ENCODE peak calls at places on chromosomes 1 and 21, in seven cellular contexts. One of them, this sample, is unnamed.

GRCh38 chr1:185017966-185018365 is 27.4 kb upstream of the RNF2 start:
- DNase-seq in H54: no peak
- DNase-seq in ovary: no peak
- DNase-seq in IMR-90: no peak
- DNase-seq in heart left ventricle: no peak
- DNase-seq in K562: no peak
- DNase-seq in breast epithelium: no peak
- DNase-seq in this sample: no peak

GRCh38 chr1:240004086-240004749 is 87.5 kb upstream of the FMN2 start:
- DNase-seq in breast epithelium: no peak
- DNase-seq in heart left ventricle: no peak
- DNase-seq in K562: peak
- DNase-seq in IMR-90: peak
- DNase-seq in H54: peak
- DNase-seq in ovary: no peak
- DNase-seq in this sample: peak

GRCh38 chr1:50542362-50542761 is 119.1 kb upstream of the DMRTA2 start:
- DNase-seq in H54: no peak
- DNase-seq in IMR-90: no peak
- DNase-seq in K562: no peak
- DNase-seq in ovary: no peak
- DNase-seq in breast epithelium: no peak
- DNase-seq in heart left ventricle: no peak
- DNase-seq in this sample: no peak

GRCh38 chr21:35933466-35933865 is 126.9 kb downstream of the SETD4 start:
- DNase-seq in breast epithelium: no peak
- DNase-seq in K562: no peak
- DNase-seq in heart left ventricle: no peak
- DNase-seq in ovary: peak
- DNase-seq in IMR-90: peak
- DNase-seq in H54: peak
- DNase-seq in this sample: no peak

GRCh38 chr1:59025898-59026426 is 242.1 kb upstream of the JUN start:
- DNase-seq in breast epithelium: no peak
- DNase-seq in K562: no peak
- DNase-seq in heart left ventricle: no peak
- DNase-seq in ovary: no peak
- DNase-seq in IMR-90: peak
- DNase-seq in H54: no peak
- DNase-seq in this sample: no peak

GRCh38 chr1:218499021-218499691 is 154.0 kb downstream of the TGFB2 start:
- DNase-seq in K562: no peak
- DNase-seq in breast epithelium: no peak
- DNase-seq in heart left ventricle: no peak
- DNase-seq in IMR-90: peak
- DNase-seq in H54: no peak
- DNase-seq in ovary: no peak
- DNase-seq in this sample: no peak

GRCh38 chr1:1670866-1671265 is 12.1 kb upstream of the CDK11B start:
- DNase-seq in heart left ventricle: no peak
- DNase-seq in breast epithelium: no peak
- DNase-seq in ovary: no peak
- DNase-seq in K562: no peak
- DNase-seq in H54: no peak
- DNase-seq in IMR-90: no peak
- DNase-seq in this sample: peak

GRCh38 chr1:224380003-224380402 is 23.3 kb downstream of the CNIH4 start:
- DNase-seq in H54: no peak
- DNase-seq in K562: no peak
- DNase-seq in breast epithelium: no peak
- DNase-seq in heart left ventricle: no peak
- DNase-seq in ovary: no peak
- DNase-seq in IMR-90: no peak
- DNase-seq in this sample: no peak

GRCh38 chr1:5938068-5938740 is 54.0 kb downstream of the NPHP4 start:
- DNase-seq in ovary: no peak
- DNase-seq in IMR-90: peak
- DNase-seq in breast epithelium: no peak
- DNase-seq in K562: no peak
- DNase-seq in H54: no peak
- DNase-seq in heart left ventricle: no peak
- DNase-seq in this sample: no peak

GRCh38 chr1:2143814-2144500 is 50.6 kb downstream of the FAAP20 start:
- DNase-seq in K562: no peak
- DNase-seq in H54: no peak
- DNase-seq in breast epithelium: no peak
- DNase-seq in heart left ventricle: peak
- DNase-seq in IMR-90: no peak
- DNase-seq in ovary: no peak
- DNase-seq in this sample: no peak

GRCh38 chr1:89068291-89068690 is 3.3 kb upstream of the GBP1 start:
- DNase-seq in IMR-90: peak
- DNase-seq in breast epithelium: no peak
- DNase-seq in heart left ventricle: no peak
- DNase-seq in K562: no peak
- DNase-seq in H54: no peak
- DNase-seq in ovary: no peak
- DNase-seq in this sample: no peak

GRCh38 chr21:36769051-36769867 is 70.3 kb downstream of the SIM2 start:
- DNase-seq in K562: no peak
- DNase-seq in ovary: no peak
- DNase-seq in breast epithelium: no peak
- DNase-seq in IMR-90: peak
- DNase-seq in heart left ventricle: no peak
- DNase-seq in H54: no peak
- DNase-seq in this sample: no peak

GRCh38 chr1:183285746-183286145 is 99.7 kb downstream of the LAMC2 start:
- DNase-seq in breast epithelium: no peak
- DNase-seq in ovary: no peak
- DNase-seq in H54: no peak
- DNase-seq in K562: no peak
- DNase-seq in heart left ventricle: no peak
- DNase-seq in IMR-90: no peak
- DNase-seq in this sample: no peak

GRCh38 chr21:46151989-46152938 is 3.1 kb downstream of the FTCD start:
- DNase-seq in heart left ventricle: peak
- DNase-seq in IMR-90: no peak
- DNase-seq in ovary: peak
- DNase-seq in H54: no peak
- DNase-seq in breast epithelium: peak
- DNase-seq in K562: no peak
- DNase-seq in this sample: peak

GRCh38 chr21:17758703-17759102 is 60.5 kb downstream of the C21orf91 start:
- DNase-seq in IMR-90: no peak
- DNase-seq in K562: no peak
- DNase-seq in H54: no peak
- DNase-seq in breast epithelium: no peak
- DNase-seq in heart left ventricle: no peak
- DNase-seq in ovary: no peak
- DNase-seq in this sample: no peak

GRCh38 chr1:205298191-205298994 is 23.2 kb downstream of the NUAK2 start:
- DNase-seq in ovary: no peak
- DNase-seq in K562: no peak
- DNase-seq in IMR-90: peak
- DNase-seq in breast epithelium: no peak
- DNase-seq in H54: peak
- DNase-seq in heart left ventricle: no peak
- DNase-seq in this sample: no peak

GRCh38 chr1:206419250-206419649 is 51.0 kb upstream of the IKBKE start:
- DNase-seq in H54: no peak
- DNase-seq in ovary: no peak
- DNase-seq in heart left ventricle: no peak
- DNase-seq in breast epithelium: no peak
- DNase-seq in K562: peak
- DNase-seq in IMR-90: no peak
- DNase-seq in this sample: peak

GRCh38 chr1:6603851-6604558 is 1.3 kb upstream of the KLHL21 start:
- DNase-seq in ovary: peak
- DNase-seq in breast epithelium: peak
- DNase-seq in H54: no peak
- DNase-seq in IMR-90: peak
- DNase-seq in K562: peak
- DNase-seq in heart left ventricle: peak
- DNase-seq in this sample: peak

GRCh38 chr1:73886721-73887120 is 311.3 kb downstream of the LRRIQ3 start:
- DNase-seq in K562: no peak
- DNase-seq in IMR-90: no peak
- DNase-seq in H54: no peak
- DNase-seq in ovary: no peak
- DNase-seq in breast epithelium: no peak
- DNase-seq in heart left ventricle: no peak
- DNase-seq in this sample: no peak

GRCh38 chr21:26717146-26717739 is 128.0 kb downstream of the ADAMTS1 start:
- DNase-seq in breast epithelium: no peak
- DNase-seq in IMR-90: peak
- DNase-seq in K562: no peak
- DNase-seq in heart left ventricle: no peak
- DNase-seq in ovary: no peak
- DNase-seq in H54: no peak
- DNase-seq in this sample: no peak

GRCh38 chr1:230867903-230868735 is at the start of gene C1orf198:
- DNase-seq in breast epithelium: peak
- DNase-seq in ovary: peak
- DNase-seq in heart left ventricle: peak
- DNase-seq in IMR-90: no peak
- DNase-seq in K562: peak
- DNase-seq in H54: peak
- DNase-seq in this sample: peak

GRCh38 chr1:66571789-66572188 is 37.8 kb downstream of the SGIP1 start:
- DNase-seq in IMR-90: peak
- DNase-seq in ovary: no peak
- DNase-seq in K562: no peak
- DNase-seq in heart left ventricle: no peak
- DNase-seq in H54: no peak
- DNase-seq in breast epithelium: no peak
- DNase-seq in this sample: no peak

DNA sequence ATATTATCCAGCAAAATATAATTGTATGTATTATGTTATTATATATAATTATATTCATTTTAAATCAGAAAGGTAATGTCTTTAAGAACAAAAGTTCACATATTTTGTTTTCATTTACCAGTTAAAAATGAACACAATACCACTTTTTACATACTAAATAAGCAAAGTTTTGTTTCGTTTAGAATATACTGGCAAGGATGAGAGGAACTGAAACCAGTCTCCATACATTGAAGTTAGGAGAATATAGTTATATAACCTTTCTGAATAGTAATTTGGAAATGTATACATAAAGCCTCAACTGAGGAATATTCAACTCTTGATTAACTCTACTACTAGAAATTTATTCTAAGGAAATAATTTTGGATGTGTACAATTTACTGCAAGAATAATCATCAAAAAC is 110.5 kb downstream of the ZNF644 start:
- DNase-seq in heart left ventricle: no peak
- DNase-seq in ovary: no peak
- DNase-seq in breast epithelium: no peak
- DNase-seq in K562: no peak
- DNase-seq in IMR-90: no peak
- DNase-seq in H54: no peak
- DNase-seq in this sample: no peak
- TF ChIP-seq POLR2A in heart left ventricle: no peak
- TF ChIP-seq POLR2A in ovary: no peak
- TF ChIP-seq POLR2A in breast epithelium: no peak
- TF ChIP-seq POLR2A in K562: no peak
- TF ChIP-seq POLR2A in IMR-90: no peak
- TF ChIP-seq POLR2A in H54: no peak
- TF ChIP-seq POLR2A in this sample: no peak

GRCh38 chr1:171313835-171314320 is at the start of gene FMO4:
- DNase-seq in H54: peak
- DNase-seq in K562: peak
- DNase-seq in heart left ventricle: no peak
- DNase-seq in IMR-90: peak
- DNase-seq in breast epithelium: peak
- DNase-seq in ovary: peak
- DNase-seq in this sample: peak
- TF ChIP-seq POLR2A in H54: no peak
- TF ChIP-seq POLR2A in K562: no peak
- TF ChIP-seq POLR2A in heart left ventricle: peak
- TF ChIP-seq POLR2A in IMR-90: no peak
- TF ChIP-seq POLR2A in breast epithelium: no peak
- TF ChIP-seq POLR2A in ovary: no peak
- TF ChIP-seq POLR2A in this sample: peak

DNA sequence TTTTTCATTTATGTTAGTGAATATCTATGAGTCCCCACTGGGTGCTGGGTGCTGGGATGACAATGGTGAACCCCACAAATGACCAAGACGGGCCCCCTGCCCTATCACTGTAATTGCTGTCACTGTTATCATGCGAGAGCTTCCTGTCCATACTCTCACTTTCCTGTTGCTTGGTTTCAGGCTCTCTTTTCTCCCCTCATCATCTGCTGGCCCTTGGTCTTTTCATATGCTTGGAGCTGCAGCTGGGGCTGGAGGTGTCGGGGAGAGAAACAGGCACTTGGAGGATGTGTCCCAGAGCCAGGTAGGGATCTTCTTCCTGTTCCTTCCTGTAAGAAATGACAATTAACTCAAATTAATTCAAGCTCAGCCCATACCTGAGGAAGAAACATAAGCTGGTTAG is 348.0 kb downstream of the PTPRU start:
- DNase-seq in breast epithelium: no peak
- DNase-seq in heart left ventricle: no peak
- DNase-seq in K562: no peak
- DNase-seq in IMR-90: no peak
- DNase-seq in ovary: no peak
- DNase-seq in H54: no peak
- DNase-seq in this sample: no peak
- TF ChIP-seq POLR2A in breast epithelium: no peak
- TF ChIP-seq POLR2A in heart left ventricle: no peak
- TF ChIP-seq POLR2A in K562: no peak
- TF ChIP-seq POLR2A in IMR-90: no peak
- TF ChIP-seq POLR2A in ovary: no peak
- TF ChIP-seq POLR2A in H54: no peak
- TF ChIP-seq POLR2A in this sample: no peak

DNA sequence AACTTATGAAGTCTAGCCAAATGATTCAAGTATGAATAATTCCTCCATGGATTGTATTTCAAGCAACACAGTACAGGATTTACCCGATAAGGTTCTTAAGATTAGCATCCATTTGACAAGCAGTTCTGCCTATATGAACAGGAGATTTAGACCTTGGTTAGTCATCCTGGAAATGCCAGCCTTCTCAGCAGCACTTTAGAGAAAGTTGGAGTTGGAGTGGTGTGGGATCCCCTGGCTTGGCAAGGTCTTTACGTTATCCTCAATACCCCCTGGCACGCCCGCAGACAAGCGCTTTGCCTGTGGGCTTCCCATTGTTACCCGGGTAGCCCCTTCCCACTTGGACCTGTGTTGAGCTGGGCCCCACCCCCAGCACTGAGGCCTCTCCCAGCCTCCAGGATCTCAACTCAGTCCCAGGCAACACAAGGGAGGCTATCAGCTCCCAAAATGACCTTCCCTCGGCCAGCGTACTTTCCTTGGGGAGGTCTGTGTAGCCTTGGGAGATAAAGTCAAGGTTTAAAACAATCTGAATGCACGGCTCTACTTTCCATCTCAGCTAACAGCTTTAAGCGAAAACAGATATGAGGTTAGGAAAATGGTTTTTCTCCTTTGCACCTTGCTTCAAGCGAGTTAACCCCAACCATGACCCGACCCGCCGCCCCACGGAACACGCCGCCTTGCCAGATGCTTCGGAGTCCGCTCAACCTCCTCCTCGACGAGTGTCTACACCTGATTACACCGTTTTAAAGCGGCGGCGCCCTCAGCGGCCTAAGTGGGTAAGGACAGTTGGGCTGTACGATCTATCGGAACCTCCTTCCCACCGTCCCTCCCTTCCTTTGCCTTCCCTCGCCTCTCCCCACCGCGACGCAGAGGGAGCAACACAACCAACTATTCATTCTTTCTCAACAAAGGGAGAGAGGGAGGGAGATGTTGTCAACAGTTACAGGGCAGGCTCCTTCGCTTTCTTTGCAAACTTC is 1.2 kb downstream of the BCAR3 start:
- DNase-seq in breast epithelium: peak
- DNase-seq in heart left ventricle: peak
- DNase-seq in K562: peak
- DNase-seq in H54: peak
- DNase-seq in ovary: peak
- DNase-seq in IMR-90: peak
- DNase-seq in this sample: peak
- TF ChIP-seq POLR2A in breast epithelium: peak
- TF ChIP-seq POLR2A in heart left ventricle: peak
- TF ChIP-seq POLR2A in K562: no peak
- TF ChIP-seq POLR2A in H54: peak
- TF ChIP-seq POLR2A in ovary: peak
- TF ChIP-seq POLR2A in IMR-90: no peak
- TF ChIP-seq POLR2A in this sample: no peak

This sample was measured in Peyer's patch.